ENCODE peak calls at places on chromosomes 6 and 20, in nine cellular contexts. S is fibroblast of lung, L is K562, O is IMR-90, T is tibial artery, K is GM12865, U is lung, M is heart left ventricle, E is MCF 10A. V is an unnamed sample.

GRCh38 chr20:44031001-44031574 is 116.4 kb downstream of the TOX2 start:
- DNase-seq in T (no peak), K (no peak), M (no peak), S (no peak), U (no peak), O (no peak), E (no peak), L (no peak), V (no peak)

GRCh38 chr6:116279232-116280160 is at the start of gene TSPYL1:
- DNase-seq in K (peak; percentile 97), M (peak; percentile 97), L (peak; percentile 92), T (peak; percentile 97), U (peak; percentile 96), S (peak; percentile 97), O (peak; percentile 97), E (peak; percentile 98), V (peak; percentile 97)

GRCh38 chr6:53587291-53587690 is 42.4 kb upstream of the GCLC start:
- DNase-seq in S (no peak), K (no peak), L (no peak), M (no peak), T (no peak), O (no peak), E (peak; percentile 35), U (no peak), V (no peak)

GRCh38 chr6:105896821-105897095 is 189.4 kb upstream of the PRDM1 start:
- DNase-seq in M (no peak), T (no peak), L (peak; percentile 39), O (no peak), E (no peak), S (no peak), K (no peak), U (no peak), V (no peak)

GRCh38 chr6:43393597-43393996 is 24.1 kb upstream of the ZNF318 start:
- DNase-seq in T (no peak), L (no peak), E (no peak), K (no peak), S (no peak), O (no peak), U (no peak), M (no peak), V (no peak)

GRCh38 chr6:23494367-23494766 is 631.6 kb upstream of the NRSN1 start:
- DNase-seq in U (no peak), K (no peak), S (no peak), T (no peak), M (no peak), L (no peak), E (no peak), O (no peak), V (no peak)

GRCh38 chr6:149065658-149066556 is 251.6 kb upstream of the TAB2 start:
- DNase-seq in S (no peak), U (no peak), O (no peak), L (no peak), K (peak; percentile 92), T (no peak), E (no peak), M (no peak), V (no peak)

GRCh38 chr20:50837532-50838321 is 42.9 kb downstream of the BCAS4 start:
- DNase-seq in U (no peak), M (no peak), O (peak; percentile 83), T (peak; percentile 36), E (peak; percentile 74), S (peak; percentile 87), K (peak; percentile 84), L (peak; percentile 79), V (peak; percentile 93)

GRCh38 chr6:158911746-158912158 is 88.2 kb downstream of the RSPH3 start:
- DNase-seq in U (no peak), S (no peak), E (no peak), T (no peak), L (no peak), O (no peak), K (peak; percentile 74), M (no peak), V (no peak)

GRCh38 chr20:11117808-11118528 is 444.2 kb upstream of the JAG1 start:
- DNase-seq in S (peak; percentile 61), L (no peak), M (no peak), K (no peak), U (no peak), E (peak; percentile 78), T (no peak), O (peak; percentile 93), V (peak; percentile 93)

GRCh38 chr6:7262037-7262461 is 51.0 kb downstream of the SSR1 start:
- DNase-seq in T (peak; percentile 16), M (peak; percentile 57), S (no peak), K (peak; percentile 39), E (no peak), O (no peak), L (peak; percentile 64), U (peak; percentile 39), V (no peak)

GRCh38 chr20:4038047-4038459 is 22.7 kb upstream of the RNF24 start:
- DNase-seq in U (peak; percentile 87), O (peak; percentile 67), T (peak; percentile 65), S (peak; percentile 82), E (peak; percentile 70), K (peak; percentile 91), L (peak; percentile 36), M (peak; percentile 81), V (peak; percentile 73)

GRCh38 chr6:75171581-75172360 is 34.1 kb downstream of the COL12A1 start:
- DNase-seq in L (no peak), K (no peak), T (no peak), O (peak; percentile 18), U (no peak), S (peak; percentile 56), M (no peak), E (no peak), V (peak; percentile 21)

GRCh38 chr20:63942250-63943006 is 13.8 kb downstream of the UCKL1 start:
- DNase-seq in E (peak; percentile 27), O (peak; percentile 4), T (no peak), M (peak; percentile 61), U (peak; percentile 50), S (peak; percentile 37), K (peak; percentile 66), L (peak; percentile 77), V (peak; percentile 20)

GRCh38 chr6:110949679-110950285 is 8.7 kb upstream of the GTF3C6 start:
- DNase-seq in K (peak; percentile 42), T (no peak), U (no peak), S (peak; percentile 74), E (peak; percentile 33), L (no peak), M (no peak), O (peak; percentile 54), V (peak; percentile 63)

GRCh38 chr6:30769088-30769852 is 24.9 kb upstream of the IER3 start:
- DNase-seq in L (peak; percentile 93), E (peak; percentile 94), M (no peak), U (peak; percentile 45), K (peak; percentile 50), O (peak; percentile 98), S (peak; percentile 91), T (peak; percentile 68), V (peak; percentile 94)

GRCh38 chr6:27280064-27280539 is 32.0 kb downstream of the POM121L2 start:
- DNase-seq in L (peak; percentile 68), E (peak; percentile 62), S (peak; percentile 58), T (no peak), O (peak; percentile 53), U (no peak), K (peak; percentile 78), M (no peak), V (peak; percentile 63)

GRCh38 chr20:21583486-21584168 is 69.8 kb upstream of the NKX2-2 start:
- DNase-seq in K (no peak), L (no peak), U (no peak), M (no peak), E (no peak), O (no peak), T (no peak), S (no peak), V (no peak)

DNA sequence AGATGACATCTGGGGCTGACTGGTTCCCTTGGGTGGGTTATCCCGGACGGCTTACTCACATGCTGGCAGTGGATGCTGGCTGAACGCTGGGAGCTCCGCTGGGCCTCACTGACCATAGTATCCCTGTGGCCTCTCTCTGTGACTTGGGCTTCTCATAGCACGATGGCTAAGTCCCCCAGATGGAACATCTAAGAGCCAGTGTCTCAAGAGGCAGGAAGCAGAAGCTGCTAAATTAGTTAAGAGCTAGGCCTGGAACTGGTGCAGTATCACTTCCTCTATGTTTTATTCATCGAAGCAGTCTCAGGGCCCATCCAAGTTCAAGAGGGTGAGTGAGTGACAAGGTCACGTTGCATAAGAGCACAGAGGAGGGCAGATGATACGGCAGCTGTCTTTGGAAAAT is 116.5 kb upstream of the LAMP5 start:
- DNase-seq in O (no peak), U (no peak), T (peak; percentile 28), S (no peak), E (no peak), L (no peak), M (no peak), K (peak; percentile 76), V (peak; percentile 27)
- TF ChIP-seq CTCF in O (no peak), U (no peak), T (no peak), S (no peak), E (no peak), L (no peak), M (no peak), K (no peak), V (no peak)

DNA sequence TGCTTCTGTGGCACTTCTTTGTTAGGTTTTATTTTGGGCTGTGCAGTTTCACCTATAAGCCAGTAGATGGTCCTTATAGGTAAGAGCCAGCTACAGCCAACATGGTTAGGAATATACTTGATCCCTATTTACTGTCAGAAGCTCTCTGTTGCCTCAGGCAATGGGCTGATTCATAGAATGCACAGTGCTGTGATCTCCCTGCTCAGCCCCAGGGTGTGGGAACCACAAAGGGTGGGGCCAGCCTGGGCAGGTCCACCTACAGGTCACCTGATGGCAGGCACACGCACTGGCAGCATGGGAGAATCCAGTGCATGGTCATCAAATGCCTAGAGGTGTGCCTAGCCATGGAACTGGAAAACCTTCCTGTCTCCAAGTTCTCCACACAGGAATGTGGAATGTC is 191.9 kb downstream of the MOXD1 start:
- DNase-seq in L (no peak), T (no peak), U (no peak), O (no peak), M (no peak), K (no peak), S (no peak), E (peak; percentile 55), V (no peak)
- TF ChIP-seq CTCF in L (no peak), T (no peak), U (no peak), O (no peak), M (no peak), K (no peak), S (no peak), E (no peak), V (no peak)

DNA sequence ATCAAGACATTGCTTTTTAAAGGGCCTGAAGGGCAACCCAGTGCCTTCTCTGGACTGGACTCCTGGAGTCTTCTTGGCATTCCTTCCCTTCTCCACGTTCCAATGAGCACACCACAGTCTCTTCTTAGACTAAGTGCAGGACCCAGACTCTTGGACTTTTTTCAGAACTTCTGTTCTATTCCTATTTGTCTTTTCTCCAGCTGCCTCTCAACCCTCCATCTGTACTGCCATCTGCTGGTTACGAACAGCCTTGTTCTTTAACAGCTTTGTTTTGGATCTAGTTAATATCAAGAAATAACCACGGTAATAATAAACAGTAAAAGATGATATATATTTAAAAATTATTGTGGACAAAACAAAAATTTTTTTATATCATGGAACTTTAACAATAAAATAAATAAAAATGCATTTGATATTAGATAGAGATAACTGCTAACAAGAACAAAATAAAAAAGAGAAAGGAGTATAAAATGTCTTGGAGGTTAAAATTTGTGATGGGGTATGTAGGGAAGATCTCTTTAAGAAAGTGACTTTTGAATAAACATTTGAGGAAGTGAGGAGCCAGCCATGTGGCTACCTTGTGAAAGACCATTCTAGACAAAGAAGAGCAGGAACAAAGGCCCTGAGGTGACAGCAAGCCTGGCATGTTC is 105.1 kb upstream of the HCRTR2 start:
- DNase-seq in E (peak; percentile 63), L (no peak), U (no peak), O (peak; percentile 66), K (peak; percentile 24), M (no peak), S (peak; percentile 81), T (no peak), V (peak; percentile 57)
- TF ChIP-seq CTCF in E (peak; percentile 65), L (no peak), U (no peak), O (peak; percentile 87), K (peak; percentile 53), M (peak; percentile 51), S (peak; percentile 68), T (peak; percentile 29), V (peak; percentile 59)

GRCh38 chr6:36633915-36634314 is 39.8 kb downstream of the SRSF3 start:
- DNase-seq in O (peak; percentile 87), L (no peak), M (peak; percentile 84), K (no peak), U (peak; percentile 64), S (peak; percentile 92), E (no peak), T (peak; percentile 44), V (peak; percentile 75)
- TF ChIP-seq CTCF in O (no peak), L (no peak), M (no peak), K (no peak), U (no peak), S (no peak), E (no peak), T (no peak), V (no peak)